ENCODE peak calls at places on chromosomes 11 and 22, in nine cellular contexts. H is stimulated activated naive CD8-positive, alpha-beta T cell treated with anti-CD3 and anti-CD28 coated beads, Interleukin-15, Interleukin-2, amounts not matched to agents 100 U/mL and 50 U/mL, for 24 hours; V is hippocampal formation; I is OCI-M1; M is ELR; K is NCI-H2081 treated with DMSO at 0.1 percent for 48 hours; O is AG08396; Y is AG04450; R is lower leg skin. W is an unnamed sample.

GRCh38 chr11:64323373-64323772 is 5.5 kb downstream of the PRDX5 start:
- DNase-seq in H (no peak), V (no peak), I (no peak), M (no peak), K (no peak), O (no peak), Y (no peak), R (no peak), W (no peak)

GRCh38 chr22:20267441-20268288 is 453 bp downstream of the RTN4R start:
- DNase-seq in H (peak), V (no peak), I (no peak), M (peak), K (no peak), O (no peak), Y (no peak), R (no peak), W (no peak)

GRCh38 chr22:46737105-46737975 is 712 bp downstream of the CERK start:
- DNase-seq in H (peak), V (no peak), I (peak), M (peak), K (no peak), O (no peak), Y (no peak), R (peak), W (no peak)

GRCh38 chr22:19823638-19824196 is 31.0 kb downstream of the GNB1L start:
- DNase-seq in H (no peak), V (no peak), I (no peak), M (no peak), K (no peak), O (no peak), Y (no peak), R (peak), W (no peak)

GRCh38 chr22:42080287-42080686 is 787 bp downstream of the SMDT1 start:
- DNase-seq in H (no peak), V (peak), I (peak), M (peak), K (no peak), O (peak), Y (no peak), R (peak), W (no peak)

GRCh38 chr11:132595711-132596111 is 936.6 kb downstream of the OPCML start:
- DNase-seq in H (no peak), V (no peak), I (no peak), M (no peak), K (peak), O (no peak), Y (no peak), R (no peak), W (no peak)

GRCh38 chr22:50507421-50507990 is at the start of gene LMF2:
- DNase-seq in H (peak), V (peak), I (no peak), M (peak), K (no peak), O (no peak), Y (no peak), R (peak), W (peak)

GRCh38 chr22:32994921-32995320 is 63.3 kb downstream of the SYN3 start:
- DNase-seq in H (no peak), V (no peak), I (no peak), M (no peak), K (no peak), O (no peak), Y (no peak), R (peak), W (no peak)

GRCh38 chr11:108852701-108853100 is 187.8 kb downstream of the DDX10 start:
- DNase-seq in H (no peak), V (no peak), I (peak), M (no peak), K (no peak), O (no peak), Y (no peak), R (no peak), W (no peak)

GRCh38 chr11:111795333-111795985 is 29.3 kb upstream of the PPP2R1B start:
- DNase-seq in H (no peak), V (no peak), I (no peak), M (peak), K (no peak), O (peak), Y (peak), R (no peak), W (no peak)

GRCh38 chr22:29313126-29314071 is 2.1 kb downstream of the RASL10A start:
- DNase-seq in H (peak), V (no peak), I (no peak), M (no peak), K (no peak), O (peak), Y (no peak), R (no peak), W (peak)

GRCh38 chr11:101030015-101030414 is 99.6 kb downstream of the PGR start:
- DNase-seq in H (no peak), V (no peak), I (no peak), M (no peak), K (no peak), O (no peak), Y (no peak), R (no peak), W (no peak)

GRCh38 chr11:66336234-66337102 is at the start of gene RIN1:
- DNase-seq in H (peak), V (peak), I (peak), M (peak), K (peak), O (peak), Y (peak), R (peak), W (no peak)

GRCh38 chr11:100887659-100888058 is 200.6 kb downstream of the ARHGAP42 start:
- DNase-seq in H (no peak), V (no peak), I (no peak), M (no peak), K (no peak), O (no peak), Y (no peak), R (no peak), W (no peak)

GRCh38 chr11:96168623-96169022 is 174.4 kb downstream of the MAML2 start:
- DNase-seq in H (no peak), V (no peak), I (no peak), M (peak), K (no peak), O (peak), Y (peak), R (no peak), W (peak)

GRCh38 chr22:26617251-26618199 is at the start of gene CRYBB1:
- DNase-seq in H (no peak), V (no peak), I (peak), M (no peak), K (no peak), O (no peak), Y (no peak), R (no peak), W (no peak)

GRCh38 chr22:50032941-50033601 is 20.5 kb upstream of the IL17REL start:
- DNase-seq in H (no peak), V (no peak), I (no peak), M (no peak), K (no peak), O (no peak), Y (no peak), R (no peak), W (no peak)

GRCh38 chr11:123924027-123924426 is 15.4 kb upstream of the OR4D5 start:
- DNase-seq in H (no peak), V (no peak), I (no peak), M (no peak), K (no peak), O (no peak), Y (no peak), R (no peak), W (no peak)

GRCh38 chr11:46237248-46238077 is 40.0 kb upstream of the CREB3L1 start:
- DNase-seq in H (peak), V (no peak), I (peak), M (peak), K (no peak), O (peak), Y (peak), R (peak), W (no peak)

GRCh38 chr22:27336151-27337090 is 465.1 kb downstream of the MN1 start:
- DNase-seq in H (no peak), V (no peak), I (no peak), M (no peak), K (no peak), O (no peak), Y (no peak), R (no peak), W (no peak)

GRCh38 chr11:67373916-67374570 is 645 bp upstream of the CLCF1 start:
- DNase-seq in H (peak), V (no peak), I (peak), M (peak), K (no peak), O (peak), Y (peak), R (peak), W (peak)

GRCh38 chr11:114595571-114595970 is at the start of gene NXPE4:
- DNase-seq in H (no peak), V (no peak), I (no peak), M (no peak), K (no peak), O (no peak), Y (no peak), R (no peak), W (no peak)